ENCODE peak calls at places on chromosome 12, in four cellular contexts. One of them, this sample, is unnamed.

GRCh38 chr12:117986705-117987469 is 18.1 kb upstream of the KSR2 start:
- DNase-seq in activated gamma-delta T cell treated with Interleukin-2 at 50 U/mL for 16 hours: no peak
- DNase-seq in stimulated activated CD8-positive, alpha-beta memory T cell treated with anti-CD3 and anti-CD28 coated beads, Interleukin-12 subunit alpha, Interleukin-12 subunit beta, amount 100 ng/mL, for 4 hours: no peak
- DNase-seq in epithelial cell of esophagus: peak; percentile 72
- DNase-seq in this sample: peak; percentile 91

GRCh38 chr12:39595923-39596322 is 23.7 kb downstream of the ABCD2 start:
- DNase-seq in activated gamma-delta T cell treated with Interleukin-2 at 50 U/mL for 16 hours: no peak
- DNase-seq in stimulated activated CD8-positive, alpha-beta memory T cell treated with anti-CD3 and anti-CD28 coated beads, Interleukin-12 subunit alpha, Interleukin-12 subunit beta, amount 100 ng/mL, for 4 hours: no peak
- DNase-seq in epithelial cell of esophagus: no peak
- DNase-seq in this sample: no peak

GRCh38 chr12:52258335-52258901 is 16.0 kb upstream of the KRT86 start:
- DNase-seq in activated gamma-delta T cell treated with Interleukin-2 at 50 U/mL for 16 hours: no peak
- DNase-seq in stimulated activated CD8-positive, alpha-beta memory T cell treated with anti-CD3 and anti-CD28 coated beads, Interleukin-12 subunit alpha, Interleukin-12 subunit beta, amount 100 ng/mL, for 4 hours: no peak
- DNase-seq in epithelial cell of esophagus: no peak
- DNase-seq in this sample: no peak

GRCh38 chr12:54418441-54419087 is 502 bp downstream of the ITGA5 start:
- DNase-seq in activated gamma-delta T cell treated with Interleukin-2 at 50 U/mL for 16 hours: no peak
- DNase-seq in stimulated activated CD8-positive, alpha-beta memory T cell treated with anti-CD3 and anti-CD28 coated beads, Interleukin-12 subunit alpha, Interleukin-12 subunit beta, amount 100 ng/mL, for 4 hours: no peak
- DNase-seq in epithelial cell of esophagus: no peak
- DNase-seq in this sample: no peak

GRCh38 chr12:89400415-89400814 is 48.1 kb upstream of the DUSP6 start:
- DNase-seq in activated gamma-delta T cell treated with Interleukin-2 at 50 U/mL for 16 hours: no peak
- DNase-seq in stimulated activated CD8-positive, alpha-beta memory T cell treated with anti-CD3 and anti-CD28 coated beads, Interleukin-12 subunit alpha, Interleukin-12 subunit beta, amount 100 ng/mL, for 4 hours: no peak
- DNase-seq in epithelial cell of esophagus: peak; percentile 59
- DNase-seq in this sample: no peak

GRCh38 chr12:107058190-107058589 is 35.2 kb downstream of the CRY1 start:
- DNase-seq in activated gamma-delta T cell treated with Interleukin-2 at 50 U/mL for 16 hours: no peak
- DNase-seq in stimulated activated CD8-positive, alpha-beta memory T cell treated with anti-CD3 and anti-CD28 coated beads, Interleukin-12 subunit alpha, Interleukin-12 subunit beta, amount 100 ng/mL, for 4 hours: no peak
- DNase-seq in epithelial cell of esophagus: no peak
- DNase-seq in this sample: no peak

GRCh38 chr12:65501093-65501621 is 222.7 kb downstream of the MSRB3 start:
- DNase-seq in activated gamma-delta T cell treated with Interleukin-2 at 50 U/mL for 16 hours: no peak
- DNase-seq in stimulated activated CD8-positive, alpha-beta memory T cell treated with anti-CD3 and anti-CD28 coated beads, Interleukin-12 subunit alpha, Interleukin-12 subunit beta, amount 100 ng/mL, for 4 hours: no peak
- DNase-seq in epithelial cell of esophagus: no peak
- DNase-seq in this sample: no peak

GRCh38 chr12:5996459-5996858 is 51.4 kb upstream of the ANO2 start:
- DNase-seq in activated gamma-delta T cell treated with Interleukin-2 at 50 U/mL for 16 hours: no peak
- DNase-seq in stimulated activated CD8-positive, alpha-beta memory T cell treated with anti-CD3 and anti-CD28 coated beads, Interleukin-12 subunit alpha, Interleukin-12 subunit beta, amount 100 ng/mL, for 4 hours: no peak
- DNase-seq in epithelial cell of esophagus: peak; percentile 9
- DNase-seq in this sample: no peak

GRCh38 chr12:128259556-128260070 is 7.4 kb upstream of the TMEM132C start:
- DNase-seq in activated gamma-delta T cell treated with Interleukin-2 at 50 U/mL for 16 hours: no peak
- DNase-seq in stimulated activated CD8-positive, alpha-beta memory T cell treated with anti-CD3 and anti-CD28 coated beads, Interleukin-12 subunit alpha, Interleukin-12 subunit beta, amount 100 ng/mL, for 4 hours: no peak
- DNase-seq in epithelial cell of esophagus: no peak
- DNase-seq in this sample: peak; percentile 3

GRCh38 chr12:57133013-57133569 is 4.8 kb downstream of the LRP1 start:
- DNase-seq in activated gamma-delta T cell treated with Interleukin-2 at 50 U/mL for 16 hours: no peak
- DNase-seq in stimulated activated CD8-positive, alpha-beta memory T cell treated with anti-CD3 and anti-CD28 coated beads, Interleukin-12 subunit alpha, Interleukin-12 subunit beta, amount 100 ng/mL, for 4 hours: no peak
- DNase-seq in epithelial cell of esophagus: no peak
- DNase-seq in this sample: no peak

GRCh38 chr12:109255377-109255776 is 53.7 kb downstream of the FOXN4 start:
- DNase-seq in activated gamma-delta T cell treated with Interleukin-2 at 50 U/mL for 16 hours: no peak
- DNase-seq in stimulated activated CD8-positive, alpha-beta memory T cell treated with anti-CD3 and anti-CD28 coated beads, Interleukin-12 subunit alpha, Interleukin-12 subunit beta, amount 100 ng/mL, for 4 hours: no peak
- DNase-seq in epithelial cell of esophagus: peak; percentile 11
- DNase-seq in this sample: no peak

This sample was measured in foreskin melanocyte.